ENCODE peak calls at places on chromosomes 3 and 15, in six cellular contexts. C is fibroblast of mammary gland, L is NCI-H1105, B is LHCN-M2, O is left cardiac atrium, A is thoracic aorta. E is an unnamed sample.

GRCh38 chr3:177333535-177334495 is 136.5 kb upstream of the TBL1XR1 start:
- DNase-seq in C (no peak), L (no peak), B (peak), O (peak), A (no peak), E (peak)

GRCh38 chr3:142209655-142210054 is 15.7 kb downstream of the GK5 start:
- DNase-seq in C (peak), L (no peak), B (peak), O (peak), A (peak), E (peak)

GRCh38 chr3:13564751-13565560 is 16.0 kb downstream of the FBLN2 start:
- DNase-seq in C (no peak), L (no peak), B (no peak), O (peak), A (no peak), E (no peak)

GRCh38 chr15:74829500-74829899 is 3.1 kb downstream of the CPLX3 start:
- DNase-seq in C (peak), L (no peak), B (peak), O (no peak), A (no peak), E (no peak)

GRCh38 chr15:88908123-88908522 is 5.1 kb downstream of the MFGE8 start:
- DNase-seq in C (no peak), L (no peak), B (no peak), O (no peak), A (no peak), E (no peak)

GRCh38 chr15:29687939-29688884 is 134.1 kb downstream of the TJP1 start:
- DNase-seq in C (no peak), L (no peak), B (no peak), O (no peak), A (no peak), E (no peak)

GRCh38 chr3:125121246-125122010 is 65.6 kb upstream of the HEG1 start:
- DNase-seq in C (no peak), L (no peak), B (no peak), O (no peak), A (no peak), E (no peak)

GRCh38 chr3:185215873-185216586 is 37.8 kb downstream of the EHHADH start:
- DNase-seq in C (peak), L (peak), B (no peak), O (no peak), A (no peak), E (peak)

GRCh38 chr3:195081242-195081963 is 189.6 kb downstream of the XXYLT1 start:
- DNase-seq in C (no peak), L (peak), B (no peak), O (peak), A (no peak), E (peak)

GRCh38 chr3:5136619-5137429 is 14.7 kb downstream of the ARL8B start:
- DNase-seq in C (peak), L (no peak), B (peak), O (no peak), A (no peak), E (peak)

GRCh38 chr3:73007992-73008712 is 11.5 kb downstream of the PPP4R2 start:
- DNase-seq in C (no peak), L (no peak), B (no peak), O (no peak), A (no peak), E (no peak)

GRCh38 chr3:25103391-25103790 is 324.7 kb upstream of the RARB start:
- DNase-seq in C (peak), L (no peak), B (no peak), O (no peak), A (no peak), E (no peak)

GRCh38 chr15:52336530-52336929 is 40.9 kb upstream of the MYO5C start:
- DNase-seq in C (no peak), L (no peak), B (no peak), O (no peak), A (no peak), E (no peak)

GRCh38 chr3:150597646-150598045 is 5.5 kb upstream of the SELENOT start:
- DNase-seq in C (no peak), L (no peak), B (no peak), O (no peak), A (no peak), E (no peak)

GRCh38 chr3:13296662-13297061 is 123.5 kb downstream of the NUP210 start:
- DNase-seq in C (no peak), L (no peak), B (no peak), O (no peak), A (no peak), E (no peak)

GRCh38 chr3:13708871-13709595 is 160.1 kb downstream of the FBLN2 start:
- DNase-seq in C (no peak), L (no peak), B (no peak), O (no peak), A (no peak), E (no peak)

GRCh38 chr3:130857336-130858026 is 36.4 kb upstream of the ATP2C1 start:
- DNase-seq in C (no peak), L (no peak), B (no peak), O (no peak), A (no peak), E (no peak)

GRCh38 chr3:26132942-26133341 is 343.1 kb downstream of the OXSM start:
- DNase-seq in C (no peak), L (no peak), B (no peak), O (no peak), A (no peak), E (no peak)

GRCh38 chr3:49509028-49509561 is 39.0 kb downstream of the DAG1 start:
- DNase-seq in C (no peak), L (no peak), B (no peak), O (no peak), A (no peak), E (no peak)

GRCh38 chr3:122642935-122643334 is 37.7 kb upstream of the PARP14 start:
- DNase-seq in C (no peak), L (no peak), B (no peak), O (no peak), A (no peak), E (no peak)

GRCh38 chr15:63042879-63043340 is 363 bp downstream of the TPM1 start:
- DNase-seq in C (peak), L (no peak), B (no peak), O (peak), A (no peak), E (no peak)

GRCh38 chr3:160001850-160002623 is 13.4 kb downstream of the IL12A start:
- DNase-seq in C (no peak), L (peak), B (peak), O (no peak), A (no peak), E (no peak)

GRCh38 chr3:6578526-6578925 is 282.4 kb upstream of the GRM7 start:
- DNase-seq in C (no peak), L (no peak), B (no peak), O (no peak), A (no peak), E (peak)